ENCODE peak calls at places on chromosomes 3 and 15, in ten cellular contexts. Q is ecto neural progenitor cell; I is OCI-LY7; Z is fibroblast of villous mesenchyme; D is left cardiac atrium; V is NCI-H345; L is activated CD8-positive, alpha-beta memory T cell treated with anti-CD3 and anti-CD28 coated beads, Interleukin-2, amount 10 ng/mL, durations not matched to agents 7 days and 5 days; Y is activated T-cell treated with anti-CD3 and anti-CD28 coated beads for 48 hours; K is AG08395; B is dorsolateral prefrontal cortex. M is an unnamed sample.

GRCh38 chr15:83793069-83793468 is 139.1 kb downstream of the ADAMTSL3 start:
- DNase-seq in V (no peak), L (no peak), K (no peak), Z (no peak), Q (no peak), D (no peak), B (no peak), I (no peak), Y (no peak), M (no peak)

GRCh38 chr15:90099868-90100854 is 2.1 kb downstream of the IDH2 start:
- DNase-seq in Q (no peak), I (peak), K (peak), L (peak), V (peak), D (peak), Z (peak), Y (no peak), B (no peak), M (no peak)

GRCh38 chr15:67884514-67885225 is 44.8 kb upstream of the RNU6-1 start:
- DNase-seq in V (peak), B (peak), K (peak), Y (peak), D (peak), I (no peak), Z (peak), Q (peak), L (peak), M (peak)

GRCh38 chr3:19073341-19074105 is 74.8 kb upstream of the KCNH8 start:
- DNase-seq in Z (no peak), V (no peak), I (no peak), L (no peak), K (no peak), Y (no peak), D (no peak), Q (no peak), B (no peak), M (no peak)

GRCh38 chr15:20645956-20646355 is 104.4 kb upstream of the GOLGA6L6 start:
- DNase-seq in Q (no peak), K (no peak), I (no peak), L (peak), Z (peak), Y (no peak), D (peak), V (no peak), B (no peak), M (no peak)

GRCh38 chr3:197718904-197719303 is 17.8 kb downstream of the RUBCN start:
- DNase-seq in I (no peak), Z (peak), V (no peak), L (no peak), B (no peak), Q (no peak), K (peak), Y (no peak), D (no peak), M (no peak)

GRCh38 chr3:136245691-136246090 is 4.4 kb upstream of the PCCB start:
- DNase-seq in Q (no peak), L (no peak), I (peak), K (no peak), Y (no peak), D (no peak), Z (no peak), B (no peak), V (no peak), M (no peak)

GRCh38 chr3:79306939-79307590 is 460.7 kb downstream of the ROBO1 start:
- DNase-seq in V (no peak), Z (peak), K (no peak), Y (no peak), L (no peak), D (no peak), Q (no peak), B (no peak), I (no peak), M (no peak)

GRCh38 chr3:29567505-29567904 is 286.6 kb downstream of the RBMS3 start:
- DNase-seq in K (no peak), Q (no peak), Y (no peak), Z (no peak), I (no peak), V (no peak), L (no peak), B (no peak), D (no peak), M (no peak)

GRCh38 chr3:122785231-122785630 is 8.4 kb downstream of the HSPBAP1 start:
- DNase-seq in Q (no peak), I (no peak), D (no peak), Y (no peak), V (no peak), B (no peak), K (no peak), Z (no peak), L (no peak), M (no peak)

GRCh38 chr3:150409527-150410310 is 1.6 kb downstream of the TSC22D2 start:
- DNase-seq in Z (peak), L (peak), V (peak), B (peak), K (peak), Y (peak), D (peak), I (peak), Q (peak), M (peak)

GRCh38 chr15:61598655-61599054 is 369.6 kb upstream of the RORA start:
- DNase-seq in L (no peak), V (peak), D (no peak), Q (no peak), I (no peak), K (no peak), B (no peak), Z (no peak), Y (no peak), M (peak)

GRCh38 chr15:89851665-89852341 is 37.2 kb upstream of the ANPEP start:
- DNase-seq in Z (no peak), L (no peak), D (no peak), Y (no peak), Q (no peak), K (no peak), I (no peak), V (no peak), B (no peak), M (no peak)

GRCh38 chr15:60854858-60855568 is 374.1 kb downstream of the RORA start:
- DNase-seq in L (no peak), Z (no peak), D (no peak), I (no peak), V (no peak), K (no peak), B (no peak), Y (no peak), Q (no peak), M (no peak)

GRCh38 chr3:82030932-82031331 is 269.5 kb upstream of the GBE1 start:
- DNase-seq in Y (no peak), I (no peak), B (no peak), Q (no peak), K (no peak), L (no peak), V (no peak), D (no peak), Z (no peak), M (peak)